ENCODE peak calls at places on chromosomes 1 and 21, in eight cellular contexts. V, U, J, Z, H, P, E and D are unnamed samples.
A peak's percentile ranks its signal among the peaks of the same experiment; 100 is the strongest.

GRCh38 chr21:41360072-41360821 is 1.6 kb upstream of the MX2 start:
- DNase-seq in U (peak; percentile 26), P (peak; percentile 83), V (no peak), E (peak; percentile 49), H (no peak), Z (peak; percentile 82), J (no peak), D (peak; percentile 57)

GRCh38 chr1:231420299-231420958 is 1.7 kb downstream of the EGLN1 start:
- DNase-seq in V (no peak), E (peak; percentile 36), U (peak; percentile 32), J (no peak), H (no peak), P (peak; percentile 42), Z (peak; percentile 10), D (peak; percentile 40)

GRCh38 chr1:1075148-1075935 is 1.2 kb upstream of the RNF223 start:
- DNase-seq in Z (no peak), U (no peak), J (no peak), E (no peak), H (peak; percentile 10), V (peak; percentile 45), P (no peak), D (no peak)

GRCh38 chr1:199512037-199512710 is 515.3 kb upstream of the NR5A2 start:
- DNase-seq in U (no peak), H (no peak), J (no peak), E (no peak), P (no peak), V (no peak), Z (no peak), D (no peak)

GRCh38 chr1:232635778-232636356 is 5.9 kb upstream of the SIPA1L2 start:
- DNase-seq in P (peak; percentile 74), U (peak; percentile 70), J (peak; percentile 61), E (peak; percentile 82), H (no peak), V (no peak), Z (peak; percentile 56), D (peak; percentile 71)

GRCh38 chr21:46662367-46662654 is 26.8 kb downstream of the PRMT2 start:
- DNase-seq in H (no peak), E (no peak), P (no peak), Z (no peak), V (no peak), J (no peak), U (no peak), D (no peak)

GRCh38 chr1:159707473-159707872 is 6.9 kb downstream of the CRP start:
- DNase-seq in J (no peak), H (no peak), U (no peak), E (no peak), P (peak; percentile 23), Z (no peak), V (no peak), D (no peak)

GRCh38 chr1:48940354-48940753 is 163.7 kb upstream of the BEND5 start:
- DNase-seq in U (no peak), P (no peak), E (no peak), H (no peak), V (no peak), J (no peak), Z (no peak), D (no peak)

GRCh38 chr1:167582064-167582463 is 28.5 kb upstream of the CREG1 start:
- DNase-seq in U (no peak), V (no peak), H (no peak), E (no peak), Z (no peak), P (no peak), J (no peak), D (no peak)

GRCh38 chr1:16960560-16961296 is 19.7 kb downstream of the MFAP2 start:
- DNase-seq in U (peak; percentile 75), J (peak; percentile 81), V (peak; percentile 95), E (peak; percentile 77), Z (peak; percentile 80), H (peak; percentile 81), P (peak; percentile 86), D (peak; percentile 73)

GRCh38 chr1:3717715-3718601 is 34.3 kb upstream of the CCDC27 start:
- DNase-seq in E (no peak), J (peak; percentile 43), H (no peak), Z (no peak), U (no peak), P (no peak), V (no peak), D (no peak)

GRCh38 chr1:227952374-227953021 is 4.8 kb upstream of the WNT9A start:
- DNase-seq in V (peak; percentile 38), E (no peak), J (no peak), H (no peak), U (no peak), P (no peak), Z (no peak), D (no peak)

GRCh38 chr1:67052741-67053534 is 1.0 kb downstream of the SLC35D1 start:
- DNase-seq in U (peak; percentile 42), J (peak; percentile 94), P (peak; percentile 46), V (peak; percentile 55), Z (peak; percentile 39), H (peak; percentile 28), E (peak; percentile 54), D (peak; percentile 44)

GRCh38 chr1:178037510-178038253 is 56.2 kb upstream of the RASAL2 start:
- DNase-seq in V (peak; percentile 92), J (peak; percentile 62), Z (peak; percentile 80), H (peak; percentile 91), P (peak; percentile 93), U (peak; percentile 54), E (peak; percentile 81), D (peak; percentile 76)
- H3K4me3 ChIP-seq in V (peak overlapping the region; percentile 77), J (peak overlapping the region; percentile 59), Z (peak overlapping the region; percentile 76), H (peak overlapping the region; percentile 67), P (peak overlapping the region; percentile 29), U (peak overlapping the region; percentile 54), E (peak overlapping the region; percentile 62), D (peak overlapping the region; percentile 68)

GRCh38 chr1:2556277-2557145 is at the start of gene TNFRSF14:
- DNase-seq in J (peak; percentile 40), H (peak; percentile 65), E (peak; percentile 56), V (peak; percentile 80), U (peak; percentile 35), P (peak; percentile 51), Z (peak; percentile 39), D (peak; percentile 36)

GRCh38 chr1:2558420-2558819 is 2.2 kb downstream of the TNFRSF14 start:
- DNase-seq in E (no peak), Z (no peak), H (no peak), P (no peak), U (no peak), J (no peak), V (no peak), D (no peak)

GRCh38 chr1:2558861-2559260 is 2.7 kb downstream of the TNFRSF14 start:
- DNase-seq in H (no peak), J (no peak), U (no peak), P (no peak), E (no peak), V (no peak), Z (no peak), D (no peak)

GRCh38 chr1:2558030-2558400 is 1.8 kb downstream of the TNFRSF14 start:
- DNase-seq in J (no peak), V (no peak), E (no peak), U (no peak), Z (no peak), P (no peak), H (no peak), D (no peak)

GRCh38 chr1:2557146-2558029 is 1.2 kb downstream of the TNFRSF14 start:
- DNase-seq in P (no peak), Z (no peak), E (no peak), J (no peak), U (no peak), V (no peak), H (no peak), D (no peak)
- TF ChIP-seq CTCF in P (no peak), Z (no peak), E (no peak), J (no peak), U (no peak), V (no peak), H (no peak), D (no peak)

GRCh38 chr1:9129391-9130041 is 614 bp upstream of the GPR157 start:
- DNase-seq in J (peak; percentile 70), V (peak; percentile 96), H (peak; percentile 88), E (no peak), Z (peak; percentile 47), U (no peak), P (peak; percentile 64), D (peak; percentile 44)
- H3K4me3 ChIP-seq in J (peak overlapping the region; percentile 29), V (peak overlapping the region; percentile 69), H (peak overlapping the region; percentile 68), E (peak overlapping the region; percentile 27), Z (peak overlapping the region; percentile 59), U (peak overlapping the region; percentile 39), P (peak overlapping the region; percentile 34), D (peak overlapping the region; percentile 42)

DNA sequence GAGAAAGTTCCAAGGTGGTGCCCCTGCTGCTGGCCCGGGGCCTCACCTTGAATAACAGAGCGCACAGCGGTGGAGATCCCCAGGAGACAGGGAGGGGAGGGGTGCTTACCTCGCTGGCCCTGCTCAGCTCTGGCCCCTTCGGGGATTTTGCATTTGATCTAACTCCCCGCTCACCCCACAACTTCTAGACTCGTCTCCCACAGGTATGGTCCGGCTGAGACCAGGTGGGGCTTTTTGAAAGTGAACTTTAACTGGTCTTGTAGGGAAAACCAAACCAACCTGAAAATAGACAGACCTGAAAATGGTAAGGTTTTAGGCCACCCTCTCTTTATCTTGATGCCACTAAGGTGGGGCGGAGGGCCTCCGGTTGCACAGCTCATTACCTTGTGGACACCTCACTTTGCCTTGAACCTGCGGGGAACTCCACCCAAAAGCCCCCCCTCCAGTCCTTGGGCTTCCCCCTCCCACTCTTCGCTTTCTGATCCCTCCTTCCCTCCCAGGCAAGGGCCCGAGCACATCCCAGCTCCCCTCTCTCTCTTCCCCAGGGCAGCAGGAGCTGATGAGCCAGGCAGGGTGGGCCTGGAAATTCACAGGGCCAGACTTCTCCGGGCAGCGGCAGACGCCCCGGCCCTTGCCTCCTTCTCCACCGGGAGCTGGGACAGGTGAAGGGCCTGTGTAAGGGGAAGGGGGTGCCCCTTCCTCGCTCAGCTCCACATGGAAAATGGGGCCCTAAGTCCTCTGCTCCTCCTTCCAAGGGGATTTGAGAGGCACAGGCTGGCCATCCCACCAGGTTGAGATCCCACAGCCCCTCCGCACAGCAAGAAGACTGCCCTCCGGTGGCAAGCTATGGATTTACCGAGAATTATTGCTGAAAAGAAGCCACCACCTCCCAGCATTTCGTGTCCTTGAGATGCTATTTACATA is 16.1 kb downstream of the TNFRSF8 start:
- DNase-seq in Z (peak; percentile 55), U (peak; percentile 47), V (no peak), E (peak; percentile 58), J (peak; percentile 32), P (peak; percentile 83), H (no peak), D (peak; percentile 51)
- TF ChIP-seq CTCF in Z (peak; percentile 78), U (peak; percentile 63), V (peak; percentile 45), E (peak; percentile 79), J (peak; percentile 49), P (peak; percentile 77), H (peak; percentile 17), D (peak; percentile 63)

DNA sequence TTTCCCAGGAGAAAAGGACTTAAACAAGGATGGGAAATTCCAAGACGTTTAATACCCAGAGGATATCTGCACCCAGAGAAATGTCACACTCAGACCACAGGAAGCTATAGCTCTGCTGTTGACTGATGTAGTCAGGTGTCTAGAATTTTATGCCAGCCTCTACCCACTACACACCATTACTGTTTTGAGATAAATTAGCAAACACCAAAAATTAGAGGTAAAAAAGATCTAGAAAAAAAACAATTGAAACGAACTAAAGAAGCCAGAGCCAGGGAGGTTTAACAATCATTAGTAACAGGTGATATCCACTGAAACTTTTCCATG is 519.9 kb downstream of the SMYD3 start:
- DNase-seq in H (no peak), P (no peak), J (no peak), V (no peak), Z (no peak), U (no peak), E (no peak), D (no peak)
- H3K4me3 ChIP-seq in H (no peak overlapping the region), P (no peak overlapping the region), J (no peak overlapping the region), V (no peak overlapping the region), Z (no peak overlapping the region), U (no peak overlapping the region), E (no peak overlapping the region), D (no peak overlapping the region)